ENCODE peak calls at places on chromosomes 2 and 18, in nine cellular contexts. U is PC-3; J is HepG2; A is ovary; M is spleen; H is CD8-positive, alpha-beta T cell; B is left ventricle myocardium inferior; K is stomach; S is astrocyte. C is an unnamed sample.
A peak's percentile ranks its signal among the peaks of the same experiment; 100 is the strongest.

GRCh38 chr2:157838442-157839161 is 37.5 kb downstream of the ACVR1 start:
- DNase-seq in H (no peak), J (peak; percentile 88), B (peak; percentile 19), U (peak; percentile 71), M (no peak), K (peak; percentile 39), A (peak; percentile 26), S (peak; percentile 86), C (peak; percentile 50)

GRCh38 chr2:26724784-26725515 is 32.4 kb downstream of the KCNK3 start:
- DNase-seq in M (no peak), B (no peak), U (no peak), H (no peak), J (no peak), S (no peak), K (no peak), A (peak; percentile 22), C (no peak)

GRCh38 chr2:237025090-237025865 is 60.4 kb upstream of the COPS8 start:
- DNase-seq in M (no peak), U (peak; percentile 94), J (peak; percentile 80), K (peak; percentile 51), A (no peak), H (no peak), S (peak; percentile 91), B (no peak), C (peak; percentile 22)

GRCh38 chr2:39481611-39482010 is 44.5 kb upstream of the MAP4K3 start:
- DNase-seq in S (peak; percentile 65), H (no peak), M (no peak), U (peak; percentile 75), B (no peak), J (no peak), A (no peak), K (no peak), C (no peak)

GRCh38 chr2:6917761-6918421 is 679 bp downstream of the RNF144A start:
- DNase-seq in U (no peak), S (no peak), A (peak; percentile 29), K (no peak), H (no peak), M (peak; percentile 91), B (peak; percentile 38), J (no peak), C (peak; percentile 55)

GRCh38 chr18:64403784-64404498 is 255.1 kb upstream of the LINC00305 start:
- DNase-seq in M (no peak), U (no peak), A (no peak), S (no peak), H (no peak), K (no peak), J (no peak), B (no peak), C (no peak)

GRCh38 chr2:109637749-109638570 is 23.8 kb downstream of the SOWAHC start:
- DNase-seq in B (no peak), J (peak; percentile 74), M (no peak), K (no peak), A (no peak), S (no peak), U (peak; percentile 53), H (no peak), C (no peak)

GRCh38 chr18:11002277-11002676 is 147.1 kb downstream of the PIEZO2 start:
- DNase-seq in A (no peak), M (no peak), H (no peak), B (no peak), J (peak; percentile 79), S (no peak), U (no peak), K (no peak), C (no peak)

GRCh38 chr2:115484483-115484882 is 1042.0 kb downstream of the DPP10 start:
- DNase-seq in B (no peak), U (no peak), K (no peak), A (no peak), M (no peak), H (no peak), S (no peak), J (no peak), C (no peak)

GRCh38 chr18:56314396-56314795 is 324.0 kb downstream of the TXNL1 start:
- DNase-seq in J (no peak), B (no peak), M (no peak), H (no peak), K (no peak), U (no peak), S (no peak), A (no peak), C (no peak)

GRCh38 chr2:424306-425172 is 136.6 kb upstream of the ALKAL2 start:
- DNase-seq in S (peak; percentile 82), K (no peak), B (no peak), M (no peak), H (no peak), J (no peak), A (no peak), U (peak; percentile 96), C (no peak)

GRCh38 chr2:425947-426346 is 138.1 kb upstream of the ALKAL2 start:
- DNase-seq in A (no peak), K (no peak), M (no peak), J (no peak), S (no peak), U (no peak), H (no peak), B (no peak), C (no peak)

GRCh38 chr2:421406-421805 is 133.5 kb upstream of the ALKAL2 start:
- DNase-seq in A (no peak), S (no peak), H (no peak), J (no peak), M (no peak), B (no peak), K (no peak), U (no peak), C (no peak)

GRCh38 chr2:423479-423878 is 135.6 kb upstream of the ALKAL2 start:
- DNase-seq in H (no peak), B (no peak), K (no peak), J (no peak), M (no peak), U (peak; percentile 28), S (no peak), A (no peak), C (no peak)

GRCh38 chr2:422676-423435 is 135.0 kb upstream of the ALKAL2 start:
- DNase-seq in S (no peak), J (no peak), U (no peak), B (no peak), H (no peak), K (no peak), M (no peak), A (no peak), C (no peak)
- H3K9me3 ChIP-seq in S (no peaks in the 10 kb centered on the region), J (no peaks in the 10 kb centered on the region), U (no peaks in the 10 kb centered on the region), B (no peaks in the 10 kb centered on the region), H (no peaks in the 10 kb centered on the region), K (no peaks in the 10 kb centered on the region), M (no peaks in the 10 kb centered on the region), A (no peaks in the 10 kb centered on the region), C (no peaks in the 10 kb centered on the region)

DNA sequence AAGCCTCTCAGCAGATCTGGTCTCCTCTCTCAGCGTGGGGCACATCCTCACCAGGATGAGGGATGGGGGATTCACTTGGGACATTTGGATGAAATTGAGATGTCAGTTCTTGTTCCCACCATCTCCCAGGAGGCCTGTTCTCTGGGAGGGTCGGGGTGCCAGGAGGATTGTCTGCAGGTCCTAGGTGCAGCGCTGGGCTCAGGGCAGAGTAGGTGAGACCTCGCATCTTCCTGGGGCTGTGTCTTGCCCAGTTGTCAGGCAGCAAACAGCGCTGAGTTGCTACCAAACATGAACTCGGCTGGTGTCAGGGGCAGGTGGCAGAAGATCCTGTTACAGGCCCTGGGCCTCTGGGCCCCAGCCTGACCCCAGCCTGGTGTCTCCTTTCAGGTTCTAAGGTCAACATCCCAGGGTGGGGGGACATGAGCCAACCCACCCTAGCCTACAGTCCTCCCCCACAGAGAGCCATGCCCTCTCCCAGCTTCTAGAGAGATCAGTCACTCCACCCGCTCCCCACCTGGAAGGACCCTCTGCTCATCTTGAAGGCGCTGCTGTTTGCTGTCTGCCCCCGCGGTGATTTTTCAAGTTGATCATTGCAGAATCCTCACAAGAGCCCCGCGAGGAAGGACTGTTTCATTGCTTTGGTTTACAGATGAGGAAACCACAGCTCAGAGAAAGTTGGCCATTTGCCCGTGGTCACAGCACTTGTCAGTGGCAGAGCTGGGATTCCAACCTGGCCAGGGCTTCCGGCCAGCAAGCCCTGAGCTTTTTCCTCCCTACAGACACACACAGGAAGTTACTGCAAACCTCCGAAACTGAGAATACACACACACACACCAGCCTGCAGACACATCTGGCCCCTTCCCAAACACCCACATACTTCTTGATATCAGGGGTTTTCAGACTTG is 83.9 kb downstream of the STPG4 start:
- DNase-seq in S (peak; percentile 96), M (no peak), U (peak; percentile 77), K (peak; percentile 63), A (peak; percentile 61), H (peak; percentile 33), B (peak; percentile 79), J (peak; percentile 93), C (peak; percentile 86)
- H3K4me1 ChIP-seq in S (peaks cover 60% of the 10 kb centered on the region), M (peaks cover 65% of the 10 kb centered on the region), U (peaks cover 47% of the 10 kb centered on the region), K (peaks cover 46% of the 10 kb centered on the region), A (peaks cover 39% of the 10 kb centered on the region), H (peaks cover 39% of the 10 kb centered on the region), B (peaks cover 94% of the 10 kb centered on the region), J (peaks cover 83% of the 10 kb centered on the region), C (peaks cover 66% of the 10 kb centered on the region)

GRCh38 chr18:71727909-71728308 is 816.2 kb downstream of the CBLN2 start:
- DNase-seq in M (no peak), J (no peak), U (no peak), H (no peak), S (no peak), B (no peak), A (no peak), K (no peak), C (no peak)
- H3K9me3 ChIP-seq in M (no peaks in the 10 kb centered on the region), J (no peaks in the 10 kb centered on the region), U (no peaks in the 10 kb centered on the region), H (no peaks in the 10 kb centered on the region), S (no peaks in the 10 kb centered on the region), B (peaks cover 5% of the 10 kb centered on the region), A (no peaks in the 10 kb centered on the region), K (no peaks in the 10 kb centered on the region), C (no peaks in the 10 kb centered on the region)

DNA sequence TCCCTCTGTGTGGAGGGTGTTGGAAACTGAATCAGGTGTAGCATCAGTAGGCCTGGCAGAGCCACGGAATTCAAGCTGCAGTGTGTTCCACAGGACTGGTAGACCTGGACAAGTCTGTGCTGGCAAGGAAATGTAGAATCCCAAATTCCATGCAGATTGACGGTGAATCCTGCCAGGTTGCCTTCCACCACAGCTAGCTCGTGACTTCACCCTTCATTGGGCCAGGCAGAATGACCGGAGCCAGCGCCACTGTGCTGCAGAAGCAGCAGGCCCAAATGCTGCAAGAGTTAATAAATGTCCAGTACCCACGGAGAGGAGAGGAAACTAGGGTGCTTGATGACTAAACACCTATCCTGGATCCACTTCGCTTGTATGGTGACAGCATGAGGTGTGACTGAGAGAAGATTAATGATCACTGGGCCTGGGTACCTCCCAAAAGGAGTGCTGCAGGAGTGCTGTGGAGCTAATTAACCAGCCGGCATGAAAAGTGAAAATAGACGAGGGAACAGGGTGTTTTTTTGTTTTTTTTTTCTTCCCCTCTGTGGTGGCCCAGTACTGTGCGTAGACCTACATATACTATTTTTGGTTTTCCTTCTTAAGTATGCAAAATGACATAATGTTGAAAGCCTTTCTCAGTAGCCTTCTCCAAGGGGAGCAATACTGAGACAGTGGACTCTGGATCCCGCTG is 122.2 kb downstream of the TANC1 start:
- DNase-seq in H (no peak), A (no peak), M (no peak), K (no peak), J (no peak), B (no peak), S (peak; percentile 74), U (no peak), C (no peak)
- H3K4me1 ChIP-seq in H (peaks cover 40% of the 10 kb centered on the region), A (peaks cover 45% of the 10 kb centered on the region), M (peaks cover 40% of the 10 kb centered on the region), K (peaks cover 41% of the 10 kb centered on the region), J (no peaks in the 10 kb centered on the region), B (peaks cover 98% of the 10 kb centered on the region), S (peaks cover 32% of the 10 kb centered on the region), U (peaks cover 45% of the 10 kb centered on the region), C (peaks cover 23% of the 10 kb centered on the region)